ENCODE peak calls at places on chromosomes 11 and 22, in seven cellular contexts. W is IMR-90, T is lower leg skin, O is body of pancreas, E is ovary, C is A549, Z is Peyer's patch. Q is an unnamed sample.

GRCh38 chr11:102135256-102135655 is 25.0 kb downstream of the YAP1 start:
- DNase-seq in W (no peak), C (no peak), O (no peak), Z (no peak), E (no peak), T (no peak), Q (no peak)

GRCh38 chr22:24178502-24179440 is 2.5 kb upstream of the SUSD2 start:
- DNase-seq in O (no peak), Z (no peak), C (no peak), T (no peak), W (no peak), E (no peak), Q (no peak)

GRCh38 chr22:44746836-44747519 is 5.4 kb upstream of the ARHGAP8 start:
- DNase-seq in C (no peak), Z (peak), T (no peak), E (no peak), W (peak), O (peak), Q (peak)

GRCh38 chr11:19963697-19964340 is 196.5 kb downstream of the DBX1 start:
- DNase-seq in O (no peak), W (no peak), Z (no peak), E (no peak), T (no peak), C (no peak), Q (no peak)

GRCh38 chr11:112012877-112013276 is 12.3 kb upstream of the DLAT start:
- DNase-seq in T (no peak), O (no peak), C (no peak), E (no peak), Z (no peak), W (peak), Q (peak)

GRCh38 chr11:73980001-73980960 is 2.4 kb downstream of the UCP2 start:
- DNase-seq in T (peak), C (no peak), Z (peak), E (no peak), O (peak), W (peak), Q (peak)

GRCh38 chr22:22924369-22925145 is 36.9 kb downstream of the IGLL5 start:
- DNase-seq in O (no peak), W (no peak), C (no peak), Z (no peak), T (no peak), E (no peak), Q (no peak)

GRCh38 chr11:6635082-6635932 is 16.1 kb upstream of the TPP1 start:
- DNase-seq in O (no peak), C (no peak), Z (peak), W (peak), E (peak), T (no peak), Q (peak)

GRCh38 chr11:94694309-94695060 is 73.7 kb upstream of the AMOTL1 start:
- DNase-seq in T (no peak), W (no peak), C (no peak), E (no peak), O (no peak), Z (no peak), Q (no peak)

GRCh38 chr11:72965672-72966071 is 151.5 kb downstream of the ATG16L2 start:
- DNase-seq in Z (no peak), C (no peak), W (peak), E (no peak), O (no peak), T (no peak), Q (no peak)

GRCh38 chr11:36619502-36619901 is 21.5 kb upstream of the RAG2 start:
- DNase-seq in C (no peak), E (no peak), T (no peak), Z (no peak), W (no peak), O (no peak), Q (no peak)

GRCh38 chr22:29663230-29663826 is 56.5 kb upstream of the CABP7 start:
- DNase-seq in W (peak), O (no peak), Z (peak), C (no peak), E (no peak), T (no peak), Q (no peak)

GRCh38 chr22:31933816-31934482 is 10.4 kb upstream of the YWHAH start:
- DNase-seq in E (no peak), Z (no peak), O (peak), W (no peak), C (no peak), T (no peak), Q (no peak)

GRCh38 chr22:22770881-22771280 is 116.7 kb upstream of the IGLL5 start:
- DNase-seq in W (no peak), C (no peak), T (no peak), E (no peak), Z (no peak), O (no peak), Q (no peak)

GRCh38 chr11:123487157-123487744 is 57.2 kb downstream of the GRAMD1B start:
- DNase-seq in W (no peak), E (no peak), C (no peak), O (no peak), Z (no peak), T (no peak), Q (no peak)

GRCh38 chr11:26134481-26135355 is 197.2 kb upstream of the ANO3 start:
- DNase-seq in Z (no peak), E (no peak), T (no peak), O (no peak), W (peak), C (no peak), Q (peak)

GRCh38 chr11:134361661-134362060 is 29.9 kb downstream of the GLB1L2 start:
- DNase-seq in C (no peak), T (no peak), E (no peak), W (no peak), Z (no peak), O (peak), Q (no peak)

GRCh38 chr11:118522571-118523072 is 4.7 kb upstream of the TTC36 start:
- DNase-seq in Z (no peak), O (no peak), W (peak), C (no peak), T (no peak), E (no peak), Q (peak)

GRCh38 chr11:47056261-47056915 is 119.8 kb downstream of the CSTPP1 start:
- DNase-seq in Z (no peak), O (no peak), E (no peak), T (no peak), W (peak), C (no peak), Q (no peak)

GRCh38 chr11:121540627-121541026 is 87.9 kb upstream of the SORL1-AS1 start:
- DNase-seq in E (no peak), C (no peak), Z (no peak), W (no peak), T (no peak), O (no peak), Q (no peak)

GRCh38 chr22:30178180-30179126 is 68.1 kb downstream of the LIF start:
- DNase-seq in O (peak), T (no peak), C (no peak), W (no peak), E (no peak), Z (no peak), Q (no peak)

GRCh38 chr11:132839226-132839625 is 693.1 kb downstream of the OPCML start:
- DNase-seq in W (no peak), T (no peak), E (no peak), O (no peak), C (no peak), Z (no peak), Q (no peak)

GRCh38 chr11:122628691-122629555 is 26.6 kb upstream of the UBASH3B start:
- DNase-seq in E (peak), O (peak), C (peak), T (peak), Z (peak), W (peak), Q (peak)

GRCh38 chr11:11940551-11940950 is 67.9 kb downstream of the DKK3 start:
- DNase-seq in O (no peak), Z (no peak), E (no peak), W (no peak), T (no peak), C (no peak), Q (no peak)

GRCh38 chr22:17084554-17085276 is at the start of gene IL17RA:
- DNase-seq in Z (peak), W (peak), O (peak), T (peak), E (peak), C (peak), Q (peak)
- TF ChIP-seq POLR2A in Z (peak), W (peak), O (peak), T (peak), E (peak), C (peak), Q (peak)

GRCh38 chr22:37827056-37827455 is 3.9 kb downstream of the GALR3 start:
- DNase-seq in O (no peak), C (no peak), E (peak), T (no peak), W (no peak), Z (no peak), Q (no peak)
- TF ChIP-seq POLR2A in O (no peak), C (no peak), E (no peak), T (no peak), W (no peak), Z (no peak), Q (no peak)

GRCh38 chr11:1506981-1507380 is 20.4 kb upstream of the MOB2 start:
- DNase-seq in T (no peak), O (no peak), C (no peak), E (no peak), W (no peak), Z (no peak), Q (no peak)

GRCh38 chr11:1508491-1508891 is 21.9 kb upstream of the MOB2 start:
- DNase-seq in O (no peak), T (no peak), E (no peak), C (no peak), W (no peak), Z (no peak), Q (no peak)

GRCh38 chr11:1505480-1505879 is 18.9 kb upstream of the MOB2 start:
- DNase-seq in Z (no peak), W (no peak), C (no peak), T (no peak), E (no peak), O (no peak), Q (no peak)

GRCh38 chr11:1508986-1509385 is 22.4 kb upstream of the MOB2 start:
- DNase-seq in Z (no peak), W (no peak), C (no peak), E (no peak), T (no peak), O (no peak), Q (no peak)

DNA sequence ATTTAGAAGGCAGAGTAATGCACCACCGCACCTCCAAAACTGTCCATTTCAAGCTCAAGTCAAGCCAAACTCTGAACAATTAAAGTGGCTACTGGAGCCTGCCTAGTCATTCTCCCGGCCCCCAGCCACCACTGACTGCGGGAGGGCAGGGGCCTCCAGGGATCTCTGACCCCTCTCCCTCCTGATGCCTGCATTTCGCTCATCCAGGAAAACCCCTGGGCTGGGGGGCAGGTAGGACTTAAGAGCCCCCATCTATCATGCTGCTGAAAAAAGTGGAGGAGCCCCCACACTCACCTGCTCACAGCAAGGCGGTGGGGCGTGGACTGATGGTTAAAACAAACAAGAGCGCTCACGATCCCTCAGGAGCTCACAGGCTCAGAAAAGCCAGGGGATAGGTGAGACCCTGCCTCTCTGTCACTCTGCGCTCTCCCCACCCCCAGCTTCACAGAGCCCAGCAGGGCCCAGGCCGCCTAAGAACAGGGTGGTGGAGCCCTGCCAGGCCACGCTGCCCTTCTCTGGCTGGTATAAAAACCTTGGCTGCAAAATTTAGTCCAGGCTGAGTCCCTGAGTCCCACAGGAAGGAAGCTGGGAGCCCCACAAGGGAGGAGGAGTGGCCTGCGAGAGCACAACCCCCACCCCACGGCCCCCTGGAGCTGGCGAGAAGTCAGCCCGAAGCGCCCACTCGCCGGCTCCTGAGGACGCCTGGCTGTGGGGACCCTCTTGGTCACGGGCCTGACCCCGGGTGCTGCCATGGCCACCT is 21.0 kb upstream of the MOB2 start:
- DNase-seq in T (no peak), W (no peak), Z (no peak), O (no peak), E (no peak), C (no peak), Q (no peak)
- TF ChIP-seq POLR2A in T (no peak), W (no peak), Z (no peak), O (no peak), E (no peak), C (no peak), Q (no peak)

DNA sequence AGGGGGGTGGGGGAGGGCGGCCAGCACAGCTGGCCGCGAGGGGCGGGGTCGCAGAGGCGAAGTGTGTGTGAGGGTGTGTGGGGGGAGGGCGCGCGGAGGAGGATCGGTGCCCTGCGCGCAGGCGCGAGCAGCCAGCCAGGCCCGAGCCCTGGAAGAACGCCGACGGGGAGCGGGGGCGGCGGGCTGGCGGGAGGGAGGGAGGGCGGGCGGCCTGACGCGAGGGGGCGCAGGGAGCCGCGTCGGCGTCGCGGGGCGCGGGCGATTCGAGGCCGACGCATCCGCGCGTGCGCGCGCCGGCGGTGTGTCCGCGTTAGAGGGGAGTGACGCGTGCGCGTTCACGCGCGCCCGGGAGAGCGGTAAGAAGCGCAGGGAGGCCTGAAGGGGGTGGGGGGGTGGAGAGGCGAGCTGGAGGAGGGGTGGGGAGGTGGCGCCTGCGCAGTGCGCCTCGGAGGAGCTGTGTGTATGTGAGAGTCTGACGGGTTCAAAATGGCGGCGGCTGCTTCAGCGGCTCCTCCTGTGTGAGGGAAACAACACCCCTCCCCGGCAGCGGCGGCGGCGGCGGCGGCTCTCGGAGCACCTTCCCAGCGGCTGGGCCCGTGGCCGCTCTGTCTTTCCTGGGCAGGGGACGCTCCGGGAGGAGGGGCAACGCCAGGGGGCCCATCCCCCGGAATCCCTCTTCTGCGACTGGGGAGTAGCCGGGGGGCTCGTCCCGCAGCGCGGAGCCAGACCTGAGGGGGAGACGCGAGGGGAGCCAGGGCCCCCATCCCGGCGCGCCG is at the start of gene KDM2A:
- DNase-seq in T (peak), O (peak), W (peak), E (peak), Z (peak), C (peak), Q (peak)
- TF ChIP-seq POLR2A in T (no peak), O (peak), W (peak), E (peak), Z (peak), C (peak), Q (peak)

GRCh38 chr11:95790933-95791247 is 592 bp downstream of the CEP57 start:
- DNase-seq in E (peak), Z (peak), C (peak), O (peak), W (peak), T (peak), Q (peak)
- TF ChIP-seq POLR2A in E (no peak), Z (no peak), C (no peak), O (peak), W (no peak), T (no peak), Q (peak)

DNA sequence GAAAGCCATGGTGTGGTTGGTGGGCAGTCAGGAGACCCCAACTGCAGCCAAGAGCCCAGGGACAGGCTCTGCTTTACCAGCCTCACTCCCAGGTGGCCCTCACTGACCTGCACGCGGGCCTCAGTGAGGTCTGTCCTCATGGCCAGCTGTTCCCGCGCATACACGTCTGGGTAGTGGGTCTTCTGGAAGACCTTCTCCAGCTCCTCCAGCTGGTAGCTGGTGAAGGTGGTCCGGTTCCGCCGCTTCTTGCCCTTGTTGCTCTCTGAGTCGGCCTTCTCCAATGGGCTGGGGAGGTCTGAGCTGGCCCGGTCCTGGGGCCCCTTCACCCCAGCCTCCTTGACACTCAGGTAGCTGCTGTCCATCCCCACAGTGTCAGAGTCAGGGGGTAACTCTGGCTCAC is 34.7 kb downstream of the ALX4 start:
- DNase-seq in T (no peak), E (no peak), O (no peak), Z (no peak), W (no peak), C (no peak), Q (no peak)
- TF ChIP-seq POLR2A in T (no peak), E (no peak), O (no peak), Z (no peak), W (no peak), C (no peak), Q (no peak)

GRCh38 chr11:843818-844692 is 1.4 kb downstream of the TSPAN4 start:
- DNase-seq in E (peak), Z (peak), C (peak), T (peak), O (peak), W (peak), Q (peak)
- TF ChIP-seq POLR2A in E (peak), Z (no peak), C (peak), T (no peak), O (peak), W (peak), Q (peak)

GRCh38 chr22:36162127-36163034 is 1.8 kb upstream of the APOL3 start:
- DNase-seq in Z (no peak), E (no peak), C (no peak), W (no peak), T (no peak), O (no peak), Q (no peak)
- TF ChIP-seq POLR2A in Z (no peak), E (no peak), C (no peak), W (no peak), T (no peak), O (no peak), Q (no peak)

GRCh38 chr22:35424761-35425160 is 24.8 kb downstream of the MCM5 start:
- DNase-seq in C (no peak), W (no peak), Z (no peak), E (peak), O (no peak), T (no peak), Q (no peak)

GRCh38 chr22:35424081-35424480 is 24.1 kb downstream of the MCM5 start:
- DNase-seq in W (no peak), E (no peak), C (no peak), Z (no peak), O (no peak), T (no peak), Q (no peak)

GRCh38 chr22:35425546-35425945 is 25.6 kb downstream of the MCM5 start:
- DNase-seq in E (no peak), O (no peak), W (no peak), C (no peak), T (no peak), Z (no peak), Q (no peak)

GRCh38 chr22:35426801-35427140 is 26.8 kb downstream of the MCM5 start:
- DNase-seq in W (no peak), O (no peak), T (no peak), E (no peak), Z (no peak), C (no peak), Q (no peak)

DNA sequence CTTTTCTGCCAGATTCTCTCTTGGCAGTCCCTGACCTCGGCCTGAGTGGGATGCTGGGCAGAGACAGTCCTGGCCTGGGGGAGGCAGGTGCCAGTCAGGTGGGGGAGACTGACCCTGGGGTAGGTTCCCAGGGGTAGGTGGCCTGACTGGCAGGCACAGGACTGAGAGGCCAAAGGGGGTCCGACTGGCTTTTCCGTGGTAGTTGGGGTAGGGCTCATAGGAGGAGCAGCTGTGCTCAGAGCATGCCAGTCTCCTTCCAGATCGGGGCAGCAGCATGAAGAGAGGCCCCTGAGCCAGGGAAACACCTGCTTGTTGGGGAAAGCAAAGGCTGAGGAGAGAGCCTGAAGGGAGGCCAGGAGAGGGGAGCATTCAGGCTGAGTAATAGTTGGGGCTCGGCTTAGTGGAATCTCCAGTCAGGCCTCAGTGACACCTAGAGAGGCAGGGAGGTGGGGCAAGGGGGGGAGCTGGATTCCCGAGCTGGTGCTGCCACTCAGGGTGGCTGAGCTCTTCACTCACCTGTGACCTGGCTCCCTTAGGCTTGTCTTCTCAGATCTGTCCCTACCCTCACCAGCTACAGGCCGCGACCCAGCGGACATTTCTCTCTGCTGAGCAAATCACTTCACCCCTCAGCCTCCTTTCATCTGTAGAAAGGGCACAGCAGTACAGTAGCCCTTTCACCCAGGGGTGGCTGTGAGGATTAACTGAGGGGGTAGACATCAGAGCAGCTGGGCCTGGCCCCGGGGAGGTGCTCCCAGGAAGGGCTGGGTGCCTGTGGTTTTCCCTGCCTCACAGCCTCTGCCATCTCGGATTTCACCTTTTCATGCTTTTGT is 26.2 kb downstream of the MCM5 start:
- DNase-seq in C (no peak), W (peak), E (no peak), O (no peak), Z (no peak), T (no peak), Q (no peak)
- TF ChIP-seq POLR2A in C (no peak), W (no peak), E (no peak), O (no peak), Z (no peak), T (no peak), Q (no peak)